ENCODE peak calls at places on chromosomes 13 and 19, in six cellular contexts. Q is MM.1S, S is GM23248, C is Karpas-422, V is HCT116, N is SK-N-SH. G is an unnamed sample.

GRCh38 chr19:16283103-16283469 is 41.5 kb upstream of the KLF2 start:
- DNase-seq in Q (no peak), S (no peak), C (no peak), V (no peak), N (no peak), G (no peak)

GRCh38 chr13:107457686-107458085 is 757.6 kb downstream of the LIG4 start:
- DNase-seq in Q (no peak), S (no peak), C (no peak), V (no peak), N (no peak), G (no peak)

GRCh38 chr19:46732172-46732938 is 13.5 kb upstream of the FKRP start:
- DNase-seq in Q (no peak), S (no peak), C (no peak), V (no peak), N (no peak), G (no peak)

GRCh38 chr19:38650180-38650775 is 2.8 kb downstream of the ACTN4 start:
- DNase-seq in Q (no peak), S (peak; percentile 56), C (no peak), V (no peak), N (no peak), G (no peak)

GRCh38 chr13:75685239-75685697 is 49.1 kb downstream of the LMO7 start:
- DNase-seq in Q (no peak), S (peak; percentile 92), C (no peak), V (no peak), N (no peak), G (peak; percentile 71)

GRCh38 chr13:76937416-76937815 is 10.9 kb upstream of the ACOD1 start:
- DNase-seq in Q (no peak), S (peak; percentile 93), C (no peak), V (peak; percentile 3), N (no peak), G (peak; percentile 92)

GRCh38 chr19:43848821-43849220 is 21.7 kb downstream of the ZNF283 start:
- DNase-seq in Q (no peak), S (no peak), C (no peak), V (no peak), N (no peak), G (no peak)

GRCh38 chr13:66076417-66076816 is 1153.7 kb downstream of the PCDH9 start:
- DNase-seq in Q (no peak), S (no peak), C (peak; percentile 34), V (no peak), N (no peak), G (peak; percentile 12)

GRCh38 chr13:100131863-100132574 is 43.1 kb downstream of the PCCA start:
- DNase-seq in Q (no peak), S (peak; percentile 96), C (no peak), V (peak; percentile 45), N (peak; percentile 23), G (peak; percentile 88)

GRCh38 chr19:39828634-39829032 is 5.3 kb downstream of the DYRK1B start:
- DNase-seq in Q (no peak), S (no peak), C (no peak), V (no peak), N (no peak), G (no peak)

GRCh38 chr19:3033595-3034193 is 4.6 kb upstream of the TLE2 start:
- DNase-seq in Q (no peak), S (no peak), C (no peak), V (no peak), N (no peak), G (no peak)

GRCh38 chr13:45537506-45537905 is 72.8 kb downstream of the COG3 start:
- DNase-seq in Q (no peak), S (peak; percentile 5), C (no peak), V (no peak), N (no peak), G (no peak)

GRCh38 chr13:27024062-27024461 is 147.5 kb downstream of the USP12 start:
- DNase-seq in Q (no peak), S (no peak), C (no peak), V (no peak), N (no peak), G (no peak)

GRCh38 chr13:75798353-75799245 is 162.5 kb downstream of the LMO7 start:
- DNase-seq in Q (no peak), S (peak; percentile 81), C (no peak), V (peak; percentile 39), N (no peak), G (peak; percentile 85)

GRCh38 chr19:28949535-28949934 is 263.4 kb downstream of the UQCRFS1 start:
- DNase-seq in Q (no peak), S (no peak), C (no peak), V (no peak), N (no peak), G (no peak)

GRCh38 chr13:109369357-109370052 is 416.9 kb downstream of the IRS2 start:
- DNase-seq in Q (no peak), S (no peak), C (no peak), V (no peak), N (peak; percentile 51), G (no peak)

GRCh38 chr19:51467864-51468544 is 9.8 kb upstream of the SIGLEC8 start:
- DNase-seq in Q (no peak), S (no peak), C (no peak), V (no peak), N (no peak), G (no peak)

GRCh38 chr19:32415246-32415645 is 9.7 kb downstream of the DPY19L3 start:
- DNase-seq in Q (no peak), S (no peak), C (no peak), V (no peak), N (no peak), G (no peak)

GRCh38 chr19:23409392-23410048 is 14.2 kb upstream of the ZNF91 start:
- DNase-seq in Q (no peak), S (no peak), C (no peak), V (no peak), N (peak; percentile 32), G (no peak)

GRCh38 chr13:38147050-38147449 is 202.6 kb upstream of the UFM1 start:
- DNase-seq in Q (no peak), S (no peak), C (no peak), V (no peak), N (no peak), G (no peak)

GRCh38 chr13:35879111-35879510 is 252.1 kb downstream of the DCLK1 start:
- DNase-seq in Q (peak; percentile 28), S (no peak), C (no peak), V (no peak), N (no peak), G (no peak)
- H3K9me2 ChIP-seq in Q (no peaks in the 10 kb centered on the region), S (no peaks in the 10 kb centered on the region), C (no peaks in the 10 kb centered on the region), V (no peaks in the 10 kb centered on the region), N (no peaks in the 10 kb centered on the region), G (no peaks in the 10 kb centered on the region)

GRCh38 chr19:8322638-8322997 is 1.3 kb downstream of the RPS28 start:
- DNase-seq in Q (no peak), S (no peak), C (no peak), V (no peak), N (no peak), G (no peak)

GRCh38 chr19:8321760-8322637 is 703 bp downstream of the RPS28 start:
- DNase-seq in Q (no peak), S (peak; percentile 51), C (no peak), V (no peak), N (no peak), G (no peak)

GRCh38 chr19:8325454-8325853 is 4.2 kb downstream of the RPS28 start:
- DNase-seq in Q (no peak), S (no peak), C (no peak), V (no peak), N (no peak), G (no peak)

GRCh38 chr19:8323781-8324185 is 2.5 kb downstream of the RPS28 start:
- DNase-seq in Q (no peak), S (no peak), C (peak; percentile 51), V (no peak), N (no peak), G (no peak)

GRCh38 chr19:8324186-8325050 is 3.1 kb downstream of the RPS28 start:
- DNase-seq in Q (peak; percentile 21), S (no peak), C (peak; percentile 69), V (no peak), N (no peak), G (peak; percentile 32)
- H3K9ac ChIP-seq in Q (no peak overlapping the region), S (no peak overlapping the region), C (no peak overlapping the region), V (no peak overlapping the region), N (no peak overlapping the region), G (no peak overlapping the region)

GRCh38 chr19:31406106-31406505 is 56.9 kb upstream of the TSHZ3 start:
- DNase-seq in Q (no peak), S (no peak), C (no peak), V (no peak), N (no peak), G (no peak)

GRCh38 chr19:31413353-31413752 is 64.1 kb upstream of the TSHZ3 start:
- DNase-seq in Q (no peak), S (no peak), C (no peak), V (no peak), N (no peak), G (no peak)

GRCh38 chr19:31402931-31403330 is 53.7 kb upstream of the TSHZ3 start:
- DNase-seq in Q (no peak), S (peak; percentile 46), C (no peak), V (no peak), N (no peak), G (no peak)

GRCh38 chr19:31408460-31409124 is 59.4 kb upstream of the TSHZ3 start:
- DNase-seq in Q (no peak), S (peak; percentile 90), C (no peak), V (no peak), N (no peak), G (peak; percentile 36)
- H3K9me2 ChIP-seq in Q (no peaks in the 10 kb centered on the region), S (no peaks in the 10 kb centered on the region), C (no peaks in the 10 kb centered on the region), V (no peaks in the 10 kb centered on the region), N (no peaks in the 10 kb centered on the region), G (no peaks in the 10 kb centered on the region)

DNA sequence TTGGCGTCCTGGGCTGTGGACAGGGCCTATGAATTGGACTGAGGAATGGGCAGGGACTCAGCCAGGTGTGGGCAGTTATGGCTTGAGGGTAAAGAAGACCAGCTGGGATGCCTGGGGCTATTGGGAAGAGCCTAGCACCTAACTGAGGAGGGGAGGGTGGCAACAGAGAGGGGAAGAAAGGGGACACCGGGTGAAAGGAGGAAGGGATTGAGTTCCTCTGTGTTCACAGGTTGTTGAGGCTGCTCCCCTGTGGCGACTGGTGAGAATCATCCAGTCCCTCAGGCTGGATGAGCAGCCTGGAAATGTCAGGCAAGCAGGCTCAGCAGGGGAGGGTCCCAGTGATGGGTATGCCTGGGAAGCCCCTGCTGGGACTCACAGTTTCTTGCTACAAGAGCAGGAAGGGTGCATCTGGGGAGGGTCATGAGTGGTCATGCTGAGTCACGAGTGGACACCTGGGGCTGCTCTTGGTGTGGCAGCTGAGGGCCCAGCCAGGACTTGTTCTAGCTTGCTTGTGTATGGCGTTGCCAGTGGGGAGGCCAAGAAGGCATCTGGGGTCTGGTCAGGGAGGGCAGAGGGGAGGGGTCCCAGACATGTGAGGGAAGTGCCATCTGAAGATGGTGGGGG is 1.4 kb downstream of the ZNF324 start:
- DNase-seq in Q (no peak), S (peak; percentile 27), C (no peak), V (no peak), N (no peak), G (peak; percentile 38)
- H3K9ac ChIP-seq in Q (no peak overlapping the region), S (peak overlapping the region; percentile 53), C (peak overlapping the region; percentile 83), V (no peak overlapping the region), N (no peak overlapping the region), G (no peak overlapping the region)